ENCODE peak calls at places on chromosomes 2 and 18, in nine cellular contexts. I is NB4; X is mammary epithelial cell; E is T1000; R is dorsolateral prefrontal cortex; F is GF-D8; D is glutamatergic neuron; L is CD4-positive, alpha-beta T cell; G is H54. H is an unnamed sample.

GRCh38 chr2:128374001-128374710 is 55.5 kb upstream of the HS6ST1 start:
- DNase-seq in I (no peak), X (peak), E (no peak), R (no peak), F (no peak), D (no peak), L (no peak), G (no peak), H (no peak)

GRCh38 chr2:120237491-120237902 is 14.3 kb upstream of the TMEM185B start:
- DNase-seq in I (no peak), X (peak), E (peak), R (no peak), F (no peak), D (no peak), L (no peak), G (peak), H (no peak)

GRCh38 chr2:86072271-86072858 is 33.3 kb downstream of the POLR1A start:
- DNase-seq in I (peak), X (no peak), E (peak), R (no peak), F (peak), D (no peak), L (no peak), G (no peak), H (no peak)

GRCh38 chr2:143730155-143730949 is 601.1 kb downstream of the ARHGAP15 start:
- DNase-seq in I (peak), X (peak), E (no peak), R (no peak), F (no peak), D (no peak), L (no peak), G (peak), H (no peak)

GRCh38 chr2:206084870-206085741 is 868 bp downstream of the INO80D start:
- DNase-seq in I (peak), X (peak), E (peak), R (peak), F (no peak), D (peak), L (peak), G (peak), H (no peak)

GRCh38 chr2:140465301-140465700 is 1665.5 kb downstream of the LRP1B start:
- DNase-seq in I (no peak), X (no peak), E (no peak), R (no peak), F (no peak), D (no peak), L (no peak), G (no peak), H (no peak)

GRCh38 chr2:37875332-37875976 is 49.6 kb upstream of the RMDN2 start:
- DNase-seq in I (no peak), X (no peak), E (no peak), R (no peak), F (no peak), D (no peak), L (no peak), G (no peak), H (no peak)

GRCh38 chr2:241980193-241980592 is 110.7 kb downstream of the RTP5 start:
- DNase-seq in I (no peak), X (no peak), E (no peak), R (no peak), F (no peak), D (no peak), L (no peak), G (no peak), H (no peak)

GRCh38 chr2:178069551-178069950 is 3.0 kb downstream of the PDE11A start:
- DNase-seq in I (no peak), X (no peak), E (no peak), R (no peak), F (no peak), D (no peak), L (no peak), G (no peak), H (no peak)

GRCh38 chr2:147045113-147045512 is 799.7 kb upstream of the ACVR2A start:
- DNase-seq in I (peak), X (peak), E (no peak), R (no peak), F (no peak), D (peak), L (peak), G (no peak), H (peak)

GRCh38 chr2:7686016-7686385 is 768.8 kb downstream of the RNF144A start:
- DNase-seq in I (no peak), X (no peak), E (no peak), R (no peak), F (no peak), D (no peak), L (no peak), G (no peak), H (no peak)

GRCh38 chr2:192194866-192195547 is at the start of gene TMEFF2:
- DNase-seq in I (no peak), X (peak), E (peak), R (peak), F (no peak), D (peak), L (no peak), G (peak), H (no peak)

GRCh38 chr2:221283896-221284295 is 288.2 kb downstream of the EPHA4 start:
- DNase-seq in I (no peak), X (no peak), E (no peak), R (no peak), F (no peak), D (no peak), L (no peak), G (no peak), H (no peak)

GRCh38 chr2:168740788-168741187 is 61.6 kb upstream of the NOSTRIN start:
- DNase-seq in I (no peak), X (no peak), E (no peak), R (no peak), F (no peak), D (no peak), L (no peak), G (no peak), H (no peak)

GRCh38 chr2:235868224-235868623 is 300.0 kb downstream of the GBX2 start:
- DNase-seq in I (peak), X (no peak), E (no peak), R (no peak), F (no peak), D (no peak), L (no peak), G (no peak), H (no peak)

GRCh38 chr2:187526776-187527175 is 27.5 kb downstream of the TFPI start:
- DNase-seq in I (no peak), X (no peak), E (no peak), R (no peak), F (no peak), D (no peak), L (no peak), G (no peak), H (no peak)

GRCh38 chr18:62420151-62420512 is 95.0 kb downstream of the TNFRSF11A start:
- DNase-seq in I (peak), X (peak), E (no peak), R (no peak), F (no peak), D (no peak), L (no peak), G (no peak), H (no peak)

GRCh38 chr2:119144806-119145205 is 13.7 kb downstream of the C1QL2 start:
- DNase-seq in I (no peak), X (no peak), E (no peak), R (no peak), F (no peak), D (no peak), L (no peak), G (no peak), H (no peak)

GRCh38 chr2:170324640-170325046 is 146.7 kb downstream of the MYO3B start:
- DNase-seq in I (peak), X (peak), E (peak), R (peak), F (peak), D (peak), L (no peak), G (peak), H (peak)

GRCh38 chr18:32470136-32470712 is 458 bp downstream of the GAREM1 start:
- DNase-seq in I (peak), X (no peak), E (no peak), R (peak), F (no peak), D (peak), L (no peak), G (peak), H (no peak)

GRCh38 chr2:98867539-98868309 is 68.3 kb downstream of the CRACDL start:
- DNase-seq in I (peak), X (peak), E (no peak), R (no peak), F (no peak), D (no peak), L (no peak), G (no peak), H (no peak)

GRCh38 chr2:36361396-36361795 is 5.8 kb downstream of the CRIM1 start:
- DNase-seq in I (no peak), X (no peak), E (no peak), R (no peak), F (no peak), D (no peak), L (no peak), G (no peak), H (no peak)

GRCh38 chr18:49082714-49083688 is 132.2 kb upstream of the SMAD7 start:
- DNase-seq in I (no peak), X (peak), E (no peak), R (no peak), F (no peak), D (no peak), L (no peak), G (no peak), H (no peak)

GRCh38 chr2:29518010-29518409 is 402.8 kb downstream of the CLIP4 start:
- DNase-seq in I (no peak), X (no peak), E (no peak), R (no peak), F (no peak), D (no peak), L (no peak), G (no peak), H (no peak)

GRCh38 chr2:37842732-37843353 is 82.2 kb upstream of the RMDN2 start:
- DNase-seq in I (no peak), X (no peak), E (no peak), R (no peak), F (no peak), D (no peak), L (no peak), G (no peak), H (no peak)

GRCh38 chr2:12720181-12720580 is 3.4 kb downstream of the TRIB2 start:
- DNase-seq in I (peak), X (no peak), E (no peak), R (no peak), F (no peak), D (no peak), L (no peak), G (no peak), H (no peak)

GRCh38 chr2:234495076-234495800 is 1.6 kb downstream of the ARL4C start:
- DNase-seq in I (no peak), X (no peak), E (no peak), R (peak), F (no peak), D (peak), L (no peak), G (no peak), H (no peak)

GRCh38 chr2:145199052-145199451 is 679.1 kb upstream of the ZEB2 start:
- DNase-seq in I (no peak), X (no peak), E (no peak), R (no peak), F (no peak), D (no peak), L (no peak), G (no peak), H (no peak)

H was measured in AML-193.